ENCODE peak calls at places on chromosomes 6 and 20, in eight cellular contexts. One of them, this sample, is unnamed.

GRCh38 chr6:62393608-62394007 is 107.6 kb upstream of the KHDRBS2 start:
- DNase-seq in ascending aorta: no peak
- DNase-seq in adrenal gland: no peak
- DNase-seq in IMR-90: no peak
- DNase-seq in SJSA1: no peak
- DNase-seq in right lobe of liver: no peak
- DNase-seq in PC-9: no peak
- DNase-seq in left ventricle myocardium inferior: no peak
- DNase-seq in this sample: no peak

GRCh38 chr6:105611606-105612005 is 208.7 kb upstream of the PREP start:
- DNase-seq in ascending aorta: no peak
- DNase-seq in adrenal gland: no peak
- DNase-seq in IMR-90: no peak
- DNase-seq in SJSA1: no peak
- DNase-seq in right lobe of liver: no peak
- DNase-seq in PC-9: no peak
- DNase-seq in left ventricle myocardium inferior: no peak
- DNase-seq in this sample: no peak

GRCh38 chr6:13526718-13527668 is 39.6 kb upstream of the GFOD1 start:
- DNase-seq in ascending aorta: no peak
- DNase-seq in adrenal gland: peak; percentile 28
- DNase-seq in IMR-90: no peak
- DNase-seq in SJSA1: no peak
- DNase-seq in right lobe of liver: no peak
- DNase-seq in PC-9: no peak
- DNase-seq in left ventricle myocardium inferior: peak; percentile 29
- DNase-seq in this sample: peak; percentile 51

GRCh38 chr6:113630738-113631535 is 226.2 kb upstream of the MARCKS start:
- DNase-seq in ascending aorta: no peak
- DNase-seq in adrenal gland: no peak
- DNase-seq in IMR-90: peak; percentile 86
- DNase-seq in SJSA1: no peak
- DNase-seq in right lobe of liver: no peak
- DNase-seq in PC-9: no peak
- DNase-seq in left ventricle myocardium inferior: no peak
- DNase-seq in this sample: no peak

GRCh38 chr6:151436814-151437213 is 15.1 kb downstream of the RMND1 start:
- DNase-seq in ascending aorta: no peak
- DNase-seq in adrenal gland: no peak
- DNase-seq in IMR-90: peak; percentile 48
- DNase-seq in SJSA1: no peak
- DNase-seq in right lobe of liver: no peak
- DNase-seq in PC-9: no peak
- DNase-seq in left ventricle myocardium inferior: no peak
- DNase-seq in this sample: no peak

GRCh38 chr6:110815260-110816109 is at the start of gene CDK19:
- DNase-seq in ascending aorta: peak; percentile 99
- DNase-seq in adrenal gland: peak; percentile 99
- DNase-seq in IMR-90: peak; percentile 98
- DNase-seq in SJSA1: peak; percentile 98
- DNase-seq in right lobe of liver: peak; percentile 99
- DNase-seq in PC-9: peak; percentile 98
- DNase-seq in left ventricle myocardium inferior: peak; percentile 98
- DNase-seq in this sample: peak; percentile 100

GRCh38 chr6:74356385-74356784 is 660.4 kb downstream of the CD109 start:
- DNase-seq in ascending aorta: no peak
- DNase-seq in adrenal gland: no peak
- DNase-seq in IMR-90: peak; percentile 25
- DNase-seq in SJSA1: peak; percentile 51
- DNase-seq in right lobe of liver: no peak
- DNase-seq in PC-9: no peak
- DNase-seq in left ventricle myocardium inferior: no peak
- DNase-seq in this sample: no peak

GRCh38 chr6:116773886-116774285 is 8.4 kb upstream of the FAM162B start:
- DNase-seq in ascending aorta: no peak
- DNase-seq in adrenal gland: no peak
- DNase-seq in IMR-90: no peak
- DNase-seq in SJSA1: no peak
- DNase-seq in right lobe of liver: no peak
- DNase-seq in PC-9: no peak
- DNase-seq in left ventricle myocardium inferior: no peak
- DNase-seq in this sample: no peak

GRCh38 chr6:9646346-9647042 is 768.4 kb downstream of the TFAP2A start:
- DNase-seq in ascending aorta: no peak
- DNase-seq in adrenal gland: peak; percentile 18
- DNase-seq in IMR-90: peak; percentile 38
- DNase-seq in SJSA1: no peak
- DNase-seq in right lobe of liver: no peak
- DNase-seq in PC-9: no peak
- DNase-seq in left ventricle myocardium inferior: no peak
- DNase-seq in this sample: no peak

GRCh38 chr6:13767121-13767794 is 47.1 kb downstream of the MCUR1 start:
- DNase-seq in ascending aorta: peak; percentile 84
- DNase-seq in adrenal gland: peak; percentile 40
- DNase-seq in IMR-90: peak; percentile 44
- DNase-seq in SJSA1: peak; percentile 80
- DNase-seq in right lobe of liver: no peak
- DNase-seq in PC-9: no peak
- DNase-seq in left ventricle myocardium inferior: peak; percentile 35
- DNase-seq in this sample: no peak

GRCh38 chr20:57335392-57335791 is 5.8 kb downstream of the SPO11 start:
- DNase-seq in ascending aorta: no peak
- DNase-seq in adrenal gland: no peak
- DNase-seq in IMR-90: no peak
- DNase-seq in SJSA1: no peak
- DNase-seq in right lobe of liver: no peak
- DNase-seq in PC-9: no peak
- DNase-seq in left ventricle myocardium inferior: no peak
- DNase-seq in this sample: no peak

GRCh38 chr20:22752324-22752723 is 168.0 kb upstream of the FOXA2 start:
- DNase-seq in ascending aorta: no peak
- DNase-seq in adrenal gland: no peak
- DNase-seq in IMR-90: no peak
- DNase-seq in SJSA1: no peak
- DNase-seq in right lobe of liver: no peak
- DNase-seq in PC-9: no peak
- DNase-seq in left ventricle myocardium inferior: no peak
- DNase-seq in this sample: no peak

GRCh38 chr6:63793727-63794126 is 158.1 kb downstream of the PHF3 start:
- DNase-seq in ascending aorta: no peak
- DNase-seq in adrenal gland: no peak
- DNase-seq in IMR-90: no peak
- DNase-seq in SJSA1: no peak
- DNase-seq in right lobe of liver: no peak
- DNase-seq in PC-9: no peak
- DNase-seq in left ventricle myocardium inferior: no peak
- DNase-seq in this sample: no peak

GRCh38 chr6:142631517-142632385 is 313.2 kb downstream of the HIVEP2 start:
- DNase-seq in ascending aorta: no peak
- DNase-seq in adrenal gland: no peak
- DNase-seq in IMR-90: no peak
- DNase-seq in SJSA1: no peak
- DNase-seq in right lobe of liver: no peak
- DNase-seq in PC-9: no peak
- DNase-seq in left ventricle myocardium inferior: no peak
- DNase-seq in this sample: no peak

GRCh38 chr6:7111095-7111690 is 3.4 kb downstream of the RREB1 start:
- DNase-seq in ascending aorta: no peak
- DNase-seq in adrenal gland: no peak
- DNase-seq in IMR-90: no peak
- DNase-seq in SJSA1: no peak
- DNase-seq in right lobe of liver: no peak
- DNase-seq in PC-9: no peak
- DNase-seq in left ventricle myocardium inferior: no peak
- DNase-seq in this sample: no peak
- H3K4me1 ChIP-seq in ascending aorta: no peaks in the 10 kb centered on the region
- H3K4me1 ChIP-seq in adrenal gland: peaks cover 18% of the 10 kb centered on the region
- H3K4me1 ChIP-seq in IMR-90: peaks cover 12% of the 10 kb centered on the region
- H3K4me1 ChIP-seq in SJSA1: peaks cover 17% of the 10 kb centered on the region
- H3K4me1 ChIP-seq in right lobe of liver: no peaks in the 10 kb centered on the region
- H3K4me1 ChIP-seq in PC-9: peaks cover 41% of the 10 kb centered on the region
- H3K4me1 ChIP-seq in left ventricle myocardium inferior: peaks cover 96% of the 10 kb centered on the region
- H3K4me1 ChIP-seq in this sample: peaks cover 64% of the 10 kb centered on the region

DNA sequence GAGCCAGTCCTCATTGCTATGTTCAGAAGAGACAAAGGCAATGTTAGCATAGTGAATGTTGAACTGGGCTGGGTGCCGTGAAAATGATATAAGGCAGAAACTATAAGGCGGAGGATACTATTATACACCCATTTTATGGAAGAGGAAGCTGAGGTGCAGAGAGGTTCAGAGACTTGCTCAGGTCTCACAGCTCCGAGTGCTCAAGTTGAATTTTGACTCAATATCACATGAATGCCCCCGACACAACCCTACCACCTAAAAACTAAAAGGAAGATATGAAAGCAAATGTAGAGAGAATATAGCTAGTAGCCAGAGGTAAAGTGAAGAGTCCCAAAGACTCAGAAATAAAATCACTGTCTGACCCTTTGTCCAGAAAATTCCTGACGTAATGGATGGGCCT is 56.7 kb downstream of the PPP1R16B start:
- DNase-seq in ascending aorta: no peak
- DNase-seq in adrenal gland: no peak
- DNase-seq in IMR-90: no peak
- DNase-seq in SJSA1: no peak
- DNase-seq in right lobe of liver: no peak
- DNase-seq in PC-9: no peak
- DNase-seq in left ventricle myocardium inferior: no peak
- DNase-seq in this sample: no peak
- H3K4me3 ChIP-seq in ascending aorta: no peak overlapping the region
- H3K4me3 ChIP-seq in adrenal gland: no peak overlapping the region
- H3K4me3 ChIP-seq in IMR-90: no peak overlapping the region
- H3K4me3 ChIP-seq in SJSA1: no peak overlapping the region
- H3K4me3 ChIP-seq in right lobe of liver: no peak overlapping the region
- H3K4me3 ChIP-seq in PC-9: no peak overlapping the region
- H3K4me3 ChIP-seq in left ventricle myocardium inferior: no peak overlapping the region
- H3K4me3 ChIP-seq in this sample: no peak overlapping the region

DNA sequence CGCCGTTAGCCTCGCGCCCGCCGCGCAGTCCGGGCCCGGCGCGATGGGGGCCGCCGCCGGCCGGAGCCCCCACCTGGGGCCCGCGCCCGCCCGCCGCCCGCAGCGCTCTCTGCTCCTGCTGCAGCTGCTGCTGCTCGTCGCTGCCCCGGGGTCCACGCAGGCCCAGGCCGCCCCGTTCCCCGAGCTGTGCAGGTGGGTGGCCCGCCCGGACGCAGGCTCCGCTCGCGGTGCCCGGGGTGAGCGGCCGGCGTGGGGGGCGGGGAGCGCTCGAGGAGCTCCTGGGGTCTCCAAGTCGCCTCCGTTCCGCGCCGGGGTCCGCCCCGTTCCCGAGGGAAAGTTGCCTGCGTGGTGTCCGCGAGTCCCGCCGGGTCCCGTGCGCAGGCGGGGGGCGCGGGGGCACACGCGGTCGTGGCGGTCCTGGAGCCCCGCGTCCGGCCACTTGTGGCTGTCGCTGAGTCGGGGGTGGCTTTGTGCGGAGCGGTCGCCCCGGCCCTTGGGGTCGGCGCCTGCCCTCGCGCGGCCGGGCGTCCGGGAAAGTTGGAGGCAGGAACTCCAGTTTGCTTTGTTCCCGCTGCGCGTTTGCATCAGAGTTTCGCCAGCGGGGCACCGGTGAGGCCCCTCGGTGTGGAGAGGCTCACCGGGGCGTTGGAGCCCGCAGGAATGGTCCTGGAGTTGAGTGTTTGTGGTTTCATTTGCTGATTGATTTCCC is 476 bp downstream of the IGF2R start:
- DNase-seq in ascending aorta: peak; percentile 73
- DNase-seq in adrenal gland: no peak
- DNase-seq in IMR-90: peak; percentile 17
- DNase-seq in SJSA1: peak; percentile 50
- DNase-seq in right lobe of liver: peak; percentile 64
- DNase-seq in PC-9: no peak
- DNase-seq in left ventricle myocardium inferior: peak; percentile 49
- DNase-seq in this sample: peak; percentile 67
- H3K4me1 ChIP-seq in ascending aorta: no peaks in the 10 kb centered on the region
- H3K4me1 ChIP-seq in adrenal gland: no peaks in the 10 kb centered on the region
- H3K4me1 ChIP-seq in IMR-90: peaks cover 8% of the 10 kb centered on the region
- H3K4me1 ChIP-seq in SJSA1: peaks cover 16% of the 10 kb centered on the region
- H3K4me1 ChIP-seq in right lobe of liver: peaks cover 9% of the 10 kb centered on the region
- H3K4me1 ChIP-seq in PC-9: peaks cover 29% of the 10 kb centered on the region
- H3K4me1 ChIP-seq in left ventricle myocardium inferior: peaks cover 63% of the 10 kb centered on the region
- H3K4me1 ChIP-seq in this sample: peaks cover 44% of the 10 kb centered on the region

DNA sequence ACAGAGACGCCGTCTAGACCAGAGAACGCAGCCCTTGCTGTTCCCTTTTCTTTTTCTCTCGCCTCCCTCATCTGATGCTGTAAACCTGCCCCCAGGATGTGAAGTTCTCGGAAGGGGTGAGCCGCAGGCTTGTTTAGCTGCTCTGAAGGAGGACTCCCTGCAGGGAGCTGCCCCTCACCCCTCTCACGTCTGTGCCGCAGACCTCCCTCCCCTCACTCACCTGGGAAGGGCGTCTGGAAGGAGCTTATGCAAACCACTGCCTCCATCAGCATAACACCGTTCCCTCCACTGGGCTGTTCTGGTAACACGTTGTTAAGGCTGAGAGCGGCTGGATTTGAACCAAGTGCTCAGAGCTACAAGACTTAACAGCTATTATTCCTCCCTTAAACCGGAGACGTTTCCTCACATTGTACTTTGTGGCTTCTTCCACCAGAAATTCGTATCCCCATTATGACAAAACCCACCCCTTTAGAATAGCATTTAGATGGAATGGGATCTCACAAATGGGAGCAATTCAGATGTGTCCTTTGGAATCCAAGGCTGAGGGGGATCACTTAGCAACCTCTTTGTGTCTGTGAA is 99.8 kb downstream of the SMOC2 start:
- DNase-seq in ascending aorta: no peak
- DNase-seq in adrenal gland: no peak
- DNase-seq in IMR-90: no peak
- DNase-seq in SJSA1: no peak
- DNase-seq in right lobe of liver: no peak
- DNase-seq in PC-9: no peak
- DNase-seq in left ventricle myocardium inferior: no peak
- DNase-seq in this sample: no peak
- H3K4me3 ChIP-seq in ascending aorta: no peak overlapping the region
- H3K4me3 ChIP-seq in adrenal gland: no peak overlapping the region
- H3K4me3 ChIP-seq in IMR-90: no peak overlapping the region
- H3K4me3 ChIP-seq in SJSA1: no peak overlapping the region
- H3K4me3 ChIP-seq in right lobe of liver: no peak overlapping the region
- H3K4me3 ChIP-seq in PC-9: no peak overlapping the region
- H3K4me3 ChIP-seq in left ventricle myocardium inferior: no peak overlapping the region
- H3K4me3 ChIP-seq in this sample: no peak overlapping the region

GRCh38 chr6:106782524-106783265 is 153.3 kb downstream of the QRSL1 start:
- DNase-seq in ascending aorta: no peak
- DNase-seq in adrenal gland: no peak
- DNase-seq in IMR-90: no peak
- DNase-seq in SJSA1: no peak
- DNase-seq in right lobe of liver: peak; percentile 57
- DNase-seq in PC-9: no peak
- DNase-seq in left ventricle myocardium inferior: no peak
- DNase-seq in this sample: no peak
- H3K4me1 ChIP-seq in ascending aorta: no peaks in the 10 kb centered on the region
- H3K4me1 ChIP-seq in adrenal gland: no peaks in the 10 kb centered on the region
- H3K4me1 ChIP-seq in IMR-90: no peaks in the 10 kb centered on the region
- H3K4me1 ChIP-seq in SJSA1: no peaks in the 10 kb centered on the region
- H3K4me1 ChIP-seq in right lobe of liver: no peaks in the 10 kb centered on the region
- H3K4me1 ChIP-seq in PC-9: peaks cover 25% of the 10 kb centered on the region
- H3K4me1 ChIP-seq in left ventricle myocardium inferior: peaks cover 5% of the 10 kb centered on the region
- H3K4me1 ChIP-seq in this sample: no peaks in the 10 kb centered on the region

GRCh38 chr20:44771172-44771535 is 25.5 kb downstream of the KCNK15 start:
- DNase-seq in ascending aorta: no peak
- DNase-seq in adrenal gland: no peak
- DNase-seq in IMR-90: no peak
- DNase-seq in SJSA1: no peak
- DNase-seq in right lobe of liver: no peak
- DNase-seq in PC-9: no peak
- DNase-seq in left ventricle myocardium inferior: no peak
- DNase-seq in this sample: no peak
- H3K4me3 ChIP-seq in ascending aorta: no peak overlapping the region
- H3K4me3 ChIP-seq in adrenal gland: no peak overlapping the region
- H3K4me3 ChIP-seq in IMR-90: no peak overlapping the region
- H3K4me3 ChIP-seq in SJSA1: no peak overlapping the region
- H3K4me3 ChIP-seq in right lobe of liver: no peak overlapping the region
- H3K4me3 ChIP-seq in PC-9: no peak overlapping the region
- H3K4me3 ChIP-seq in left ventricle myocardium inferior: no peak overlapping the region
- H3K4me3 ChIP-seq in this sample: no peak overlapping the region

GRCh38 chr20:32555584-32555983 is 29.5 kb downstream of the NOL4L start:
- DNase-seq in ascending aorta: no peak
- DNase-seq in adrenal gland: no peak
- DNase-seq in IMR-90: no peak
- DNase-seq in SJSA1: no peak
- DNase-seq in right lobe of liver: no peak
- DNase-seq in PC-9: no peak
- DNase-seq in left ventricle myocardium inferior: no peak
- DNase-seq in this sample: no peak
- H3K4me1 ChIP-seq in ascending aorta: no peaks in the 10 kb centered on the region
- H3K4me1 ChIP-seq in adrenal gland: no peaks in the 10 kb centered on the region
- H3K4me1 ChIP-seq in IMR-90: no peaks in the 10 kb centered on the region
- H3K4me1 ChIP-seq in SJSA1: peaks cover 25% of the 10 kb centered on the region
- H3K4me1 ChIP-seq in right lobe of liver: no peaks in the 10 kb centered on the region
- H3K4me1 ChIP-seq in PC-9: peaks cover 18% of the 10 kb centered on the region
- H3K4me1 ChIP-seq in left ventricle myocardium inferior: no peaks in the 10 kb centered on the region
- H3K4me1 ChIP-seq in this sample: no peaks in the 10 kb centered on the region

This sample was measured in lower lobe of right lung.